ENCODE peak calls at places on chromosome 18, in four cellular contexts. One of them, this sample, is unnamed.

GRCh38 chr18:57430166-57430958 is 4.8 kb upstream of the ONECUT2 start:
- DNase-seq in neuronal stem cell: peak; percentile 37
- DNase-seq in IMR-90: no peak
- DNase-seq in mesenchymal stem cell: no peak
- DNase-seq in this sample: peak; percentile 72

GRCh38 chr18:63762518-63762917 is 12.7 kb upstream of the SERPINB7 start:
- DNase-seq in neuronal stem cell: no peak
- DNase-seq in IMR-90: peak; percentile 89
- DNase-seq in mesenchymal stem cell: no peak
- DNase-seq in this sample: no peak

GRCh38 chr18:74739926-74740325 is 142.3 kb downstream of the ZNF407 start:
- DNase-seq in neuronal stem cell: no peak
- DNase-seq in IMR-90: no peak
- DNase-seq in mesenchymal stem cell: no peak
- DNase-seq in this sample: no peak

GRCh38 chr18:79744625-79745024 is 53.1 kb upstream of the KCNG2 start:
- DNase-seq in neuronal stem cell: no peak
- DNase-seq in IMR-90: no peak
- DNase-seq in mesenchymal stem cell: no peak
- DNase-seq in this sample: no peak

GRCh38 chr18:55998071-55998522 is 410.1 kb upstream of the TCF4 start:
- DNase-seq in neuronal stem cell: peak; percentile 66
- DNase-seq in IMR-90: peak; percentile 56
- DNase-seq in mesenchymal stem cell: peak; percentile 34
- DNase-seq in this sample: peak; percentile 41

GRCh38 chr18:54159916-54160315 is 64.6 kb downstream of the MBD2 start:
- DNase-seq in neuronal stem cell: no peak
- DNase-seq in IMR-90: no peak
- DNase-seq in mesenchymal stem cell: no peak
- DNase-seq in this sample: no peak

GRCh38 chr18:22603902-22604301 is 186.2 kb upstream of the CTAGE1 start:
- DNase-seq in neuronal stem cell: no peak
- DNase-seq in IMR-90: no peak
- DNase-seq in mesenchymal stem cell: no peak
- DNase-seq in this sample: no peak

GRCh38 chr18:3790702-3791101 is 340.7 kb downstream of the TGIF1 start:
- DNase-seq in neuronal stem cell: no peak
- DNase-seq in IMR-90: no peak
- DNase-seq in mesenchymal stem cell: peak; percentile 9
- DNase-seq in this sample: no peak

GRCh38 chr18:54690198-54690597 is 99.2 kb downstream of the DYNAP start:
- DNase-seq in neuronal stem cell: no peak
- DNase-seq in IMR-90: peak; percentile 73
- DNase-seq in mesenchymal stem cell: peak; percentile 28
- DNase-seq in this sample: no peak

GRCh38 chr18:32919799-32920198 is 147.0 kb upstream of the KLHL14 start:
- DNase-seq in neuronal stem cell: peak; percentile 29
- DNase-seq in IMR-90: no peak
- DNase-seq in mesenchymal stem cell: no peak
- DNase-seq in this sample: peak; percentile 79

GRCh38 chr18:64245461-64245860 is 96.6 kb upstream of the LINC00305 start:
- DNase-seq in neuronal stem cell: no peak
- DNase-seq in IMR-90: no peak
- DNase-seq in mesenchymal stem cell: no peak
- DNase-seq in this sample: no peak

GRCh38 chr18:76988015-76988826 is 144.4 kb downstream of the MBP start:
- DNase-seq in neuronal stem cell: no peak
- DNase-seq in IMR-90: no peak
- DNase-seq in mesenchymal stem cell: no peak
- DNase-seq in this sample: no peak

GRCh38 chr18:68387246-68387645 is 327.7 kb downstream of the TMX3 start:
- DNase-seq in neuronal stem cell: no peak
- DNase-seq in IMR-90: peak; percentile 50
- DNase-seq in mesenchymal stem cell: no peak
- DNase-seq in this sample: no peak

GRCh38 chr18:42156266-42156665 is 201.2 kb downstream of the PIK3C3 start:
- DNase-seq in neuronal stem cell: no peak
- DNase-seq in IMR-90: no peak
- DNase-seq in mesenchymal stem cell: no peak
- DNase-seq in this sample: no peak

GRCh38 chr18:56286775-56287174 is 351.6 kb downstream of the TXNL1 start:
- DNase-seq in neuronal stem cell: no peak
- DNase-seq in IMR-90: peak; percentile 87
- DNase-seq in mesenchymal stem cell: peak; percentile 14
- DNase-seq in this sample: no peak

GRCh38 chr18:76412818-76413565 is 82.0 kb downstream of the ZNF516 start:
- DNase-seq in neuronal stem cell: no peak
- DNase-seq in IMR-90: peak; percentile 61
- DNase-seq in mesenchymal stem cell: no peak
- DNase-seq in this sample: no peak

GRCh38 chr18:1505856-1506255 is 601.2 kb downstream of the ADCYAP1 start:
- DNase-seq in neuronal stem cell: no peak
- DNase-seq in IMR-90: no peak
- DNase-seq in mesenchymal stem cell: no peak
- DNase-seq in this sample: no peak

GRCh38 chr18:24677011-24677410 is 216.6 kb downstream of the HRH4 start:
- DNase-seq in neuronal stem cell: no peak
- DNase-seq in IMR-90: peak; percentile 80
- DNase-seq in mesenchymal stem cell: no peak
- DNase-seq in this sample: no peak

GRCh38 chr18:67243799-67244587 is 272.5 kb downstream of the DSEL start:
- DNase-seq in neuronal stem cell: no peak
- DNase-seq in IMR-90: peak; percentile 16
- DNase-seq in mesenchymal stem cell: peak; percentile 25
- DNase-seq in this sample: no peak

GRCh38 chr18:11689031-11689971 is at the start of gene GNAL:
- DNase-seq in neuronal stem cell: peak; percentile 84
- DNase-seq in IMR-90: peak; percentile 85
- DNase-seq in mesenchymal stem cell: peak; percentile 87
- DNase-seq in this sample: peak; percentile 88

GRCh38 chr18:74182335-74182734 is 34.0 kb downstream of the TIMM21 start:
- DNase-seq in neuronal stem cell: no peak
- DNase-seq in IMR-90: no peak
- DNase-seq in mesenchymal stem cell: no peak
- DNase-seq in this sample: no peak

GRCh38 chr18:5288517-5288935 is 7.0 kb downstream of the ZBTB14 start:
- DNase-seq in neuronal stem cell: no peak
- DNase-seq in IMR-90: no peak
- DNase-seq in mesenchymal stem cell: no peak
- DNase-seq in this sample: no peak

GRCh38 chr18:26190506-26190905 is 35.7 kb upstream of the TAF4B start:
- DNase-seq in neuronal stem cell: no peak
- DNase-seq in IMR-90: no peak
- DNase-seq in mesenchymal stem cell: no peak
- DNase-seq in this sample: no peak

GRCh38 chr18:44039826-44040225 is 640.9 kb upstream of the SETBP1 start:
- DNase-seq in neuronal stem cell: no peak
- DNase-seq in IMR-90: no peak
- DNase-seq in mesenchymal stem cell: peak; percentile 28
- DNase-seq in this sample: no peak

GRCh38 chr18:70044626-70045025 is 97.0 kb upstream of the CD226 start:
- DNase-seq in neuronal stem cell: no peak
- DNase-seq in IMR-90: peak; percentile 98
- DNase-seq in mesenchymal stem cell: peak; percentile 92
- DNase-seq in this sample: no peak

GRCh38 chr18:67519582-67519981 is 3.1 kb upstream of the DSEL start:
- DNase-seq in neuronal stem cell: no peak
- DNase-seq in IMR-90: peak; percentile 94
- DNase-seq in mesenchymal stem cell: peak; percentile 79
- DNase-seq in this sample: no peak

GRCh38 chr18:11251229-11251890 is 102.0 kb upstream of the PIEZO2 start:
- DNase-seq in neuronal stem cell: no peak
- DNase-seq in IMR-90: peak; percentile 34
- DNase-seq in mesenchymal stem cell: no peak
- DNase-seq in this sample: no peak

GRCh38 chr18:23828426-23828825 is 139.2 kb downstream of the LAMA3 start:
- DNase-seq in neuronal stem cell: no peak
- DNase-seq in IMR-90: peak; percentile 68
- DNase-seq in mesenchymal stem cell: peak; percentile 88
- DNase-seq in this sample: no peak

DNA sequence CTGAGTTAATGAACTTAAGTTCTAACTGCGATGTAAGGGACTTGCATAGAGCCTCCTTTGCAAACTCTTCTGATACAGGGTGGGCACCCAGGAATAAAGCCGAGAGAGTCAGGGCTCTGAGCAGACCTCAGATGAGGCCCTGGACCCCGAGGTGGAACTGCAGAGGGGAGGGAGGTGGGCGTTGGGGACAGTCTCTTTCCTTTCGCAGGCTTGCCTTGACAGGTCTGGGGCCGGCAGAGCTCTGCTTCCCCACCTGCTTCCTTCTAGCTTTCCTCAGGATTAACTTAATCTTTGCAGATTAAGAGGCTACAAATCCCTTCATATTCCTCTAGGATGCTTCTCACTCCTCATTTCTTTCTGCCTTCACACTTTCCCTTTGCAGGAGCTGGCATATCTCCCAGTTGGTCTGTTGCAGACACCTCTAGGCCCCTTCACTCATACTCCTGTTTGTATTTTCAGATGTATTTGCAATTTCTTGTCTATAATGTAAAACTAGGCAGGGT is 70.7 kb downstream of the MTCL1 start:
- DNase-seq in neuronal stem cell: no peak
- DNase-seq in IMR-90: no peak
- DNase-seq in mesenchymal stem cell: peak; percentile 23
- DNase-seq in this sample: no peak
- H3K14ac ChIP-seq in neuronal stem cell: no peak overlapping the region
- H3K14ac ChIP-seq in IMR-90: peak overlapping the region; percentile 45
- H3K14ac ChIP-seq in mesenchymal stem cell: peak overlapping the region; percentile 29
- H3K14ac ChIP-seq in this sample: no peak overlapping the region

DNA sequence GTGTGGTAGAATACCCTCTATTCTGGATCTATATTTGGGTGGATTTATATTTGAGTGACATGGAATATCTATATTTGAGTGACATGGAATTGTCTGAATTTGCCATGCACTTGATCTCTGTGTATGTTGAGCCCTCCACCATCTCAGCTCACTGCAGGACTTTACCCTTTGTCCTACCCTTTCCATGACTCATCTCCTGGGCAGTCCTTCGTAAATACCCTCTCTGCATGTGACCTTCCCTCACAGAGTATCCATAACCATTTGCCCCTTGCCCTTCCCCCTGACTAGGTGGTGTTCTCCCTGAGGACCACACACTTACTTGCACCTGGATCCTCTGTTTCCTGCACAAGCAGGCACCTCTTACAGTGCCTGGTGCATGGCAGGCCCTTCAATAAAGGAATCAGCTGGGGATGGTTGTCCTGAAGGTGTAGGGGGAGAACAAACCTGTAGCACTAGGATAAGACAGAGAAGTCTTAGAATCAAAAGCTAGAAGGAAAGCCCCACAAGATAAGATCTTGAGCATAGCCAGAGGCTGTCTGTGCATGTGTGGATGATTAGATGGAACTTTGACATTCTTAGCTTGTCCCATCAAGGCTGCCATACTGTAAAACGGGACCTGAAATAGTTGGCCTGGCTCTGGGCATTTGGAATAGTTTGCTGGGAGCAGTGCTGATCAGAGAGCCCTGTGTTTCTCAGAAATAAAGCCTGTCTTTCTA is 230.4 kb downstream of the FHOD3 start:
- DNase-seq in neuronal stem cell: no peak
- DNase-seq in IMR-90: no peak
- DNase-seq in mesenchymal stem cell: no peak
- DNase-seq in this sample: no peak
- H2BK120ac ChIP-seq in neuronal stem cell: no peak overlapping the region
- H2BK120ac ChIP-seq in IMR-90: no peak overlapping the region
- H2BK120ac ChIP-seq in mesenchymal stem cell: no peak overlapping the region
- H2BK120ac ChIP-seq in this sample: no peak overlapping the region

GRCh38 chr18:45588284-45588683 is 27.0 kb upstream of the SLC14A2 start:
- DNase-seq in neuronal stem cell: no peak
- DNase-seq in IMR-90: peak; percentile 56
- DNase-seq in mesenchymal stem cell: no peak
- DNase-seq in this sample: no peak

GRCh38 chr18:45590546-45590945 is 24.7 kb upstream of the SLC14A2 start:
- DNase-seq in neuronal stem cell: no peak
- DNase-seq in IMR-90: no peak
- DNase-seq in mesenchymal stem cell: no peak
- DNase-seq in this sample: no peak

GRCh38 chr18:45589559-45590041 is 25.7 kb upstream of the SLC14A2 start:
- DNase-seq in neuronal stem cell: no peak
- DNase-seq in IMR-90: peak; percentile 91
- DNase-seq in mesenchymal stem cell: no peak
- DNase-seq in this sample: no peak

GRCh38 chr18:45588831-45589558 is 26.3 kb upstream of the SLC14A2 start:
- DNase-seq in neuronal stem cell: no peak
- DNase-seq in IMR-90: peak; percentile 60
- DNase-seq in mesenchymal stem cell: no peak
- DNase-seq in this sample: no peak

DNA sequence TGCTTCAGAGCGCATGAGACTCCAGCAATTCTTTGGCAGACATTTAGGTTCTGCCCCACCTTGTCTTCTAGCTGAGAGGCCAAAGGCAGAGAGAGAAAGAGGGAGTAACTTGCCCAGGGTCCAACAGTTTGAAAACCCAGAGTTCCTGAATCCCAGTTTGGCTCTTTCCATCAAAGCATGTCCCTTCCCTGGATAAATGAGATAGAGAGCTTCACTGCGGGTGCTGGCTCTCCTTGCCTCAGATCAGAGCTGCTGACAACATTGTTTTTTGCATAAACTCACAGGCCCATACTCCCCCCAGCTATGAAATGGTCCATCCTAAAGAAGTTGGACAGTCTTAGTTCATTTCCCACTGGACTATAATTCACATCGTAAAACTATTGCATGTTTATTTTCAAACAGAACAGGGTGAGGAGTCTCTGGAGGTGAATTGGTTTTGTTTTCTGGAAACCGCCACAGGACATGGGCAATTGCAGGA is 25.2 kb upstream of the SLC14A2 start:
- DNase-seq in neuronal stem cell: no peak
- DNase-seq in IMR-90: peak; percentile 6
- DNase-seq in mesenchymal stem cell: no peak
- DNase-seq in this sample: no peak
- H3K4me2 ChIP-seq in neuronal stem cell: no peak overlapping the region
- H3K4me2 ChIP-seq in IMR-90: peak overlapping the region; percentile 47
- H3K4me2 ChIP-seq in mesenchymal stem cell: peak overlapping the region; percentile 8
- H3K4me2 ChIP-seq in this sample: peak overlapping the region; percentile 40

DNA sequence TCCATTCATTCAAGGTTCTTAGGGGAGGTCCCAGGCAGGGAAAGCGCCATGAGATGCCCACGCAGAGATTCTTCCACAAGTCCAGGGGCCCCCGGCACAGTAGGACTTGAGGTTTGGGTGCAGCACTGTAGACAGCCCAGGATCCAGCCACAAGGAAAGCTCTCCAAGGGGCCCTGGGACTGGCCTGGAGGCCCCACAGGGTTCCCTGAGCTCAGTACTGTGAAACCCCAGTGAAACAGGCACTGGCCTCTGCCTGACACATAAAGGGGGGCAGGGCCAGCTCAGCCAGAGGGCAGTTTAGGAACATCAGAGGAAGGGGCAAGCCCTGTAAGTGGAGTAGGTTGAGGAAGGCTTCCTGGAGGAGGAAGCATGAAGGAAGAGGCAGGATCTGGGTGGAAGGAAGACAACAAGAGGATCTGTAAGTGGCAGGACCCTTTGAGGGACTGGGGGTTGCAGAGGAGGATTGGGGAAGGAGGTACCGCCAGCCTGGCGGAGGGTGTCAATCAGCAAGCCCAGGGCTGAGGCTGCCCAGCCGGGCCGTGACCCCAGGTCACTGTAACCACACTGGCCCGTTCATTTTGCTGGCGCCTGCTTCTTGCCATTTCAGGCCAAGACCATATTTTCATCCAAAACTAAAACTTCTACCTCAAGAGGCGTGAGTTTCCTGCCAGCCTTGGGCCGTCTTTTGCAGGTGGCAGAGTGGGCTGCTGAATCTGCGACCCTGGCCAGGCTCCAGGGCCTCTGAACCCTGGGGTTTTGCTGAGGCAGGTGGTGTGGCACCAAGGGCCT is 175.2 kb downstream of the SMAD7 start:
- DNase-seq in neuronal stem cell: no peak
- DNase-seq in IMR-90: no peak
- DNase-seq in mesenchymal stem cell: no peak
- DNase-seq in this sample: no peak
- H3K14ac ChIP-seq in neuronal stem cell: no peak overlapping the region
- H3K14ac ChIP-seq in IMR-90: no peak overlapping the region
- H3K14ac ChIP-seq in mesenchymal stem cell: no peak overlapping the region
- H3K14ac ChIP-seq in this sample: no peak overlapping the region

This sample was measured in H9.